ENCODE peak calls at places on chromosome 2, in six cellular contexts. Y, V, C, K, L and E are unnamed samples.

GRCh38 chr2:71336384-71336783 is 4.8 kb downstream of the ZNF638 start:
- DNase-seq in V (no peak), L (no peak), Y (no peak), K (no peak), C (no peak), E (no peak)

GRCh38 chr2:212649646-212650045 is 111.0 kb upstream of the ERBB4 start:
- DNase-seq in Y (no peak), V (no peak), K (no peak), L (no peak), C (no peak), E (no peak)

GRCh38 chr2:38107738-38108410 is 31.9 kb upstream of the CYP1B1 start:
- DNase-seq in K (no peak), Y (no peak), V (no peak), C (no peak), L (no peak), E (no peak)

GRCh38 chr2:175187378-175187777 is 5.9 kb upstream of the ATP5MC3 start:
- DNase-seq in Y (peak), V (no peak), L (peak), C (no peak), K (no peak), E (no peak)

GRCh38 chr2:57443985-57444501 is 602.6 kb upstream of the VRK2 start:
- DNase-seq in C (no peak), V (no peak), Y (no peak), L (no peak), K (no peak), E (no peak)

GRCh38 chr2:217973008-217973787 is 29.6 kb downstream of the TNS1 start:
- DNase-seq in Y (no peak), V (no peak), L (no peak), C (no peak), K (no peak), E (no peak)

GRCh38 chr2:39845460-39846146 is 66.5 kb upstream of the THUMPD2 start:
- DNase-seq in Y (no peak), L (no peak), V (no peak), C (no peak), K (no peak), E (no peak)

GRCh38 chr2:147860009-147860408 is 15.2 kb downstream of the ACVR2A start:
- DNase-seq in V (no peak), K (no peak), Y (no peak), C (no peak), L (no peak), E (no peak)

GRCh38 chr2:159287733-159288132 is 1.2 kb upstream of the WDSUB1 start:
- DNase-seq in V (no peak), Y (no peak), C (no peak), K (no peak), L (no peak), E (no peak)

GRCh38 chr2:147910990-147911473 is 66.2 kb downstream of the ACVR2A start:
- DNase-seq in K (no peak), Y (peak), V (peak), L (peak), C (no peak), E (no peak)

GRCh38 chr2:240934701-240935100 is 28.6 kb downstream of the CROCC2 start:
- DNase-seq in V (peak), L (no peak), K (peak), C (no peak), Y (no peak), E (peak)

GRCh38 chr2:105369777-105370690 is 28.8 kb downstream of the FHL2 start:
- DNase-seq in C (no peak), L (peak), Y (peak), K (peak), V (peak), E (peak)

GRCh38 chr2:126496493-126496892 is 159.5 kb upstream of the GYPC start:
- DNase-seq in C (no peak), L (no peak), K (no peak), Y (no peak), V (no peak), E (no peak)

GRCh38 chr2:189982777-189983394 is 79.6 kb downstream of the MSTN start:
- DNase-seq in C (no peak), K (no peak), V (no peak), L (peak), Y (peak), E (no peak)

GRCh38 chr2:138615257-138615656 is 113.7 kb downstream of the SPOPL start:
- DNase-seq in C (no peak), K (no peak), Y (peak), L (no peak), V (no peak), E (no peak)

GRCh38 chr2:236498369-236498768 is 71.3 kb upstream of the ACKR3 start:
- DNase-seq in L (no peak), V (no peak), K (no peak), C (no peak), Y (no peak), E (no peak)

GRCh38 chr2:21175895-21176646 is 52.3 kb downstream of the TDRD15 start:
- DNase-seq in K (no peak), V (no peak), Y (no peak), L (peak), C (no peak), E (no peak)

GRCh38 chr2:156908825-156909224 is 348.7 kb upstream of the GALNT5 start:
- DNase-seq in L (no peak), K (no peak), V (no peak), C (no peak), Y (no peak), E (no peak)

GRCh38 chr2:177392373-177393246 is at the start of gene AGPS:
- DNase-seq in V (peak), K (peak), L (peak), Y (peak), C (peak), E (peak)
- TF ChIP-seq EP300 in V (no peak), K (no peak), L (no peak), Y (no peak), C (no peak), E (no peak)

GRCh38 chr2:120245520-120245835 is 7.2 kb upstream of the RALB start:
- DNase-seq in V (no peak), L (peak), K (peak), Y (peak), C (no peak), E (no peak)
- TF ChIP-seq EP300 in V (no peak), L (no peak), K (no peak), Y (no peak), C (no peak), E (no peak)

GRCh38 chr2:85538507-85539360 is at the start of gene MAT2A:
- DNase-seq in K (peak), Y (peak), V (peak), C (peak), L (peak), E (peak)
- TF ChIP-seq EP300 in K (no peak), Y (no peak), V (peak), C (no peak), L (peak), E (no peak)

GRCh38 chr2:238638100-238638981 is 209.5 kb upstream of the TWIST2 start:
- DNase-seq in K (no peak), C (peak), Y (no peak), L (no peak), V (no peak), E (no peak)

GRCh38 chr2:238634701-238635402 is 208.1 kb downstream of the ASB1 start:
- DNase-seq in L (no peak), C (peak), Y (no peak), V (no peak), K (no peak), E (no peak)

GRCh38 chr2:238633426-238634328 is 206.9 kb downstream of the ASB1 start:
- DNase-seq in C (no peak), Y (no peak), L (no peak), K (no peak), V (no peak), E (no peak)

GRCh38 chr2:238636269-238637073 is 209.7 kb downstream of the ASB1 start:
- DNase-seq in V (no peak), Y (no peak), L (no peak), C (peak), K (no peak), E (no peak)

DNA sequence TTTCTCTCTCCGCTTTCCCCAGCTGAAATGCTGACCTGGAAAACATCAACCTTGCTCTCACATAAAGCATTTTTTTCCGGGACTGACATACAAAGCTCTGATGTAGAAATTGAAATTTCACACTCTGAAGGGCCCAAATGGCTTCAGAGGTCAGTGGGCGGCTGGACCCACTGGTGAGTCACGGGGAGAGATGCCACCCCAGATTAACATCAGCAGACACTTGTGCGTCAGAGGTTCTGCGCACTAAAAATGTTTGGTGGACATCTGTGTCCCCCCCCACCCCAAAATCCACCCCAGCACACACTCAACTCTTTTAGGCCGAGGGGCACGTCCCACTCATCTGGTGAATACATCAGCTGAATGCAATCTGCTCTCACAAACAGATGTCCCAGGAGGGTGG is 208.9 kb downstream of the ASB1 start:
- DNase-seq in V (no peak), Y (no peak), K (no peak), L (no peak), C (no peak), E (no peak)
- TF ChIP-seq EP300 in V (no peak), Y (no peak), K (no peak), L (no peak), C (no peak), E (no peak)

GRCh38 chr2:18976112-18976961 is 382.1 kb downstream of the OSR1 start:
- DNase-seq in V (no peak), K (peak), C (no peak), Y (no peak), L (no peak), E (no peak)
- TF ChIP-seq EP300 in V (no peak), K (no peak), C (peak), Y (no peak), L (no peak), E (no peak)

DNA sequence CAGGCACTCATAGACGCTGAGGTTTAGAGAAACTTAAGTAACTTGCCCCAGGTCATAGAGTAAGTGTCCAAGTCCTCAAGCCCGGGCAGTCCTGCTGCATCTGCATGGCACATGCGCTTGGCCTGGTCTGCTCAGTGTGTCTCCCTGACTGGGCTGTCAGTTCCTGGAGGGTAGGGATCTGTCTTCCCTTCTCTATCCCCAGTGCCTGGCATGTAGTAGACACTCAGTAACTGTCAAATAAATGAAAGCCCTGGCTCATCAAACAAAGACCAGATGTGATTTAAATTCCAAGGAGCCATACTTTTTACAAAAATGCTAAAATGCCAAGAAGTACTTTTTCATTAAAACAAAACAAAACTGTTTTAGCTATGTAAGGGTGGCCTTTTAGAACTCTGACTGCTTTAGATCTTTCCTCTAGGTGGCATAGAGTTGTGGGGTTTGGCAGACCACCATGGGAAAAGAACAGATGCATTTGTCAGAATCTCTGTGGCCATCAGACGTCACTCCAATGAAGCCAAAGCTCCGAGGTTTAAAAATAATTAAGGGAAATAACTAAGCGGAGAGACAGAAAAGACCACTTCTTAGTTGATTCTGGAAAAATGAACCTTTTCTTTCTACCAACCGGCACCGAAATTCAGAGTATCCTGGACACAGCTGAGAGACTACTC is 34.0 kb downstream of the EPAS1 start:
- DNase-seq in L (no peak), K (no peak), V (no peak), C (no peak), Y (no peak), E (no peak)
- TF ChIP-seq EP300 in L (no peak), K (no peak), V (no peak), C (no peak), Y (no peak), E (no peak)

DNA sequence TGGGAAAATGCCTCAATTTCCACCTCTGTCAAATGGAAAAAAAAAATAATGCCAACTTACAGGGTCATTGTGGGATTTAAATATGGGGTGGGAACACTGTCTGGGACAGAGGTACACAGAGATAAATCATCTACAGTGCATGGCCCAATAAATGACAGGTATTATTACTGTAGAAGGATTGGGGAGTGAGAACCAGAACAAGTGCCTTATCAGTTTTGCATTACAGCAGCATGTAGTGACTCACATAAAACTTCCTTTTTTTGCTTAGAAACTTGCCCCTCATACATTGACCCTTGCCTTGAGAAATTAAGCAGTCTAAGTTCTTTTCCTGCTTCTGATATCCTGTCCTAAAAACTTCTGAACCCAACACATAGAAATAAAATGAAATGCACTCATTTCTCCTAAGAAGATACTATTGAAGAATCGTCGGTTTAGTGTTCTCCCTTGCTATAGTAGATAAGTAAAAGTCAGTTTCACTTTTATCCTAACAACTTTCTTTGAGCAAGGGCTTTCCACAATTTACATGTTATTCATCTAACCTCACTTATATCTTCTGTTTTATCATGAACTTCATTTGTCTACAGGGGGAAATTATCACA is 121.0 kb upstream of the HAAO start:
- DNase-seq in L (no peak), Y (no peak), C (no peak), V (no peak), K (no peak), E (no peak)
- TF ChIP-seq EP300 in L (no peak), Y (no peak), C (no peak), V (no peak), K (no peak), E (no peak)

DNA sequence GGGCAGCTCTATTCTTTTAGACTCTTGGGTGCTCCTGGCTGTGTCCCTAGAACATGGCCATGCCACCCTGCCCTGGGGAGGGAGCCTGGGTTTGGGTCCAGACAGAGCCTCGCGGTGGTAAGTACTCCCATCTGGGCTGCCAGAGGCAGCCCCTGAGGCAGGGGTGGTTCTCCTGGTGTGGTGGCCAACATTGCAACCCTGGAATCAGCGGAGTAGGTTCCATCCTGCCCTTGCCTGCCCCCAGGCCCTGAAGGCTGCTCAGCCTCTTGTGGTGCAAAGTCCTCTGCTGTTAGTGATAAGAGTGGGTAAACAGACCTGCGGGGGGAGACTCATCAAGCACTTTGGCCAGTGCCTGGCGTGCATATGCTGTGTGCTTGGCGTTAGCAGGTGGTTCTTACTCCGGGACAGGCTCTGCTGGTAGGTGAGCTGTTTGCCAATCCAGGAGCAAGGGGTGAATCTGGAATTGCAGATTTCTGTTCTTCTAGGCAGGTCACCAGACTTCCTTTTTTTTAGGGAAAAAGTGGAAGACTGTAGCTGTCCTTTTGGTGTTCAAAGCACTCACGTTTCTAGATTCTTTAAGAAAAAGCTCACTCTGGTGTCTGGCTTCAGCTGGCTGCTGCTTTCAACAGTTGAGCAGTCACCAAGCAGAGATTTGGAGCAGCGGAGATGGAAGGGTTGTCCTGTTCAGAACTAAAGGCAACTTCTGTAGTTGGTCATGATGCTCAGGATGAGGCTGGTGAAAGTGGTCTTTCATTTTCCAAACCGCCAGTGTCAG is 3.2 kb downstream of the CNNM3 start:
- DNase-seq in K (peak), Y (peak), L (peak), C (no peak), V (no peak), E (peak)
- TF ChIP-seq EP300 in K (no peak), Y (no peak), L (peak), C (no peak), V (no peak), E (no peak)

GRCh38 chr2:46294185-46294836 is 2.9 kb upstream of the EPAS1 start:
- DNase-seq in V (no peak), K (peak), L (no peak), Y (peak), C (no peak), E (no peak)

GRCh38 chr2:46297546-46298271 is 502 bp downstream of the EPAS1 start:
- DNase-seq in Y (peak), V (peak), L (peak), C (no peak), K (peak), E (peak)

GRCh38 chr2:46296840-46297545 is at the start of gene EPAS1:
- DNase-seq in V (peak), L (peak), C (peak), Y (peak), K (peak), E (peak)

GRCh38 chr2:46298272-46298521 is 990 bp downstream of the EPAS1 start:
- DNase-seq in V (no peak), Y (no peak), C (no peak), K (no peak), L (no peak), E (no peak)

DNA sequence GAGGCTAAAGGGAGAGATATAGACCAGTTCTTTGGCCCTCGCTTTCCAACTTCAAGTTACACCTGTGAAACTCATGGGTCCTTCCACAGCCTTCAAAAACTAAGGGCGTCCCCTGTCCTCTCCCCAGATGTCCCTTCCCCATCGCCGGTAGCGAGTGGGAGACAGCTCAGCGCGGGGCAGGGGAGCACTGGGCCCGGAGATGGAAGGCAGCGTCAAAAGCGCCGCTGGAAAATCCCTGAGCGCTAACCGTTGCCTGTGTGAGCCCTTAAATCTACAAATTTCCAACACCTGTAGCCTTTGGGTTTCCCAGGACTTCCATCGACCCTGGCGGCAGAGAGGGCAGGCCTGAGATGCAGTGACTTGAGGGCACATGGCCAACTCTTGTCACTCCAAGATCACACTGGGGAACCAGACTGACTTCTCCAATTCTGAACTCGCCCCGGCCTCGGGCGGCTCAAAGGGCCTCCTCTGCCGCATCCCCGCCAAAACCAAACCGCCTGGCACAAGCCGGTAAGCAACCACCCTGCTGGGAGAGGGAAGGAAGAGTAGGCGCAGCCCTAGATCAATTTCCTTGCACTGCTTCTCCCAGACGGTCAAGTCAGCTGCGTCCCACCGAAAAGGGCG is 879 bp upstream of the EPAS1 start:
- DNase-seq in L (no peak), V (peak), K (peak), Y (peak), C (no peak), E (peak)
- TF ChIP-seq EP300 in L (no peak), V (no peak), K (no peak), Y (no peak), C (no peak), E (no peak)

DNA sequence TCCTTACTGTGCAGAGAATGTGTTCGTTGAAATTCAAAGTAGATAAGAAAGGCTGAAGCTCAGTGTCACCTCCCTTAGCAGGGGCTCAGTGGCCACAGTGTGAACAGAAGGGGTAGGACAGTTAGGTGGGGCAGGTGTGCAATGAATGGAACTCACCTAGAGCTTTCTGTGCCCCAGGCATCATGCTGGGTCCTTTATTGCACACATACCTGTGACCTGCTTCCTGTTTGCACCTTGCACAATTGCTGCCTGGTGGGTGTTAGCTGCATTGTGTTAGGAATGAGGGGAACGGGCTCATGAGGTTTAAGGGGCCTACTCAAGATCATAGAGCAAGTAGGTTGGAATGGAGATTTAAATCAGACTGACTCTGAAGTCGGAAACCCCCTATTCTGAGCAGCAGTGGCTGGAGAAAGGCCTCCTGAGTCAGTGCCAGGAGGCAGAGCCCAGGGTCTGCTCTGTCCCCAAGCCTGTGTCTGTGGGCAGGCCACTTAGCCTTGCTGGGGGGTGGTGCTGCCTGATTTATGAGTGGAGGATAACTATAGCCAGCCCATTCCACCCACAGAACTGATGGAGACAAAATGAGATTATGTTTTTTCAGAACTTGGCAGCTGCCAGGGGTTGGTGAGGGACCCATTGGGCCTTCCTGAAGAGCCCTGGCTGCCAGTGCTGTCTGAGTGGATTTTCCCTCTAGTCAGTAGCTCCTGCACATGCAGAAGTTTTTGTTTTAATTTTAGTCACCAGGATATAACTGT is 76.2 kb downstream of the NPAS2 start:
- DNase-seq in L (no peak), C (no peak), Y (no peak), V (no peak), K (peak), E (no peak)
- TF ChIP-seq EP300 in L (no peak), C (no peak), Y (no peak), V (no peak), K (no peak), E (no peak)